ENCODE peak calls at places on chromosome 6, in five cellular contexts. A is AG20443, B is foreskin keratinocyte, W is BJ, T is GM23248. L is an unnamed sample.
A peak's percentile ranks its signal among the peaks of the same experiment; 100 is the strongest.

GRCh38 chr6:9467746-9468145 is 947.1 kb downstream of the TFAP2A start:
- DNase-seq in A (peak; percentile 57), B (no peak), W (peak; percentile 51), T (peak; percentile 85), L (no peak)

GRCh38 chr6:43973351-43973750 is 153.9 kb downstream of the MRPL14 start:
- DNase-seq in A (no peak), B (peak; percentile 66), W (no peak), T (peak; percentile 38), L (no peak)

GRCh38 chr6:169312658-169313346 is 59.2 kb upstream of the THBS2 start:
- DNase-seq in A (peak; percentile 65), B (no peak), W (no peak), T (peak; percentile 77), L (no peak)

GRCh38 chr6:109469591-109470189 is 13.3 kb downstream of the ZBTB24 start:
- DNase-seq in A (no peak), B (no peak), W (no peak), T (no peak), L (no peak)

GRCh38 chr6:18400831-18401446 is 13.8 kb downstream of the RNF144B start:
- DNase-seq in A (no peak), B (no peak), W (no peak), T (peak; percentile 20), L (no peak)

GRCh38 chr6:107360476-107360875 is 98.9 kb downstream of the PDSS2 start:
- DNase-seq in A (peak; percentile 8), B (no peak), W (no peak), T (peak; percentile 42), L (no peak)

GRCh38 chr6:89509719-89510339 is 76.9 kb downstream of the ANKRD6 start:
- DNase-seq in A (no peak), B (no peak), W (no peak), T (no peak), L (peak; percentile 14)

GRCh38 chr6:89430563-89430962 is 2.4 kb upstream of the ANKRD6 start:
- DNase-seq in A (no peak), B (no peak), W (no peak), T (no peak), L (no peak)

GRCh38 chr6:41634657-41635056 is 3.6 kb upstream of the MDFI start:
- DNase-seq in A (no peak), B (no peak), W (no peak), T (no peak), L (no peak)

GRCh38 chr6:45743028-45743615 is 272.5 kb downstream of the CLIC5 start:
- DNase-seq in A (no peak), B (no peak), W (no peak), T (no peak), L (no peak)

GRCh38 chr6:35755525-35755924 is 18.7 kb downstream of the ARMC12 start:
- DNase-seq in A (no peak), B (no peak), W (no peak), T (no peak), L (no peak)

GRCh38 chr6:38776515-38776914 is 61.4 kb downstream of the DNAH8 start:
- DNase-seq in A (no peak), B (peak; percentile 93), W (no peak), T (peak; percentile 23), L (peak; percentile 50)

GRCh38 chr6:54018722-54019121 is 92.5 kb upstream of the MLIP start:
- DNase-seq in A (no peak), B (no peak), W (no peak), T (no peak), L (no peak)

GRCh38 chr6:89433637-89434499 is 916 bp downstream of the ANKRD6 start:
- DNase-seq in A (no peak), B (no peak), W (no peak), T (peak; percentile 20), L (no peak)

GRCh38 chr6:145906144-145906543 is 58.0 kb downstream of the SHPRH start:
- DNase-seq in A (no peak), B (no peak), W (no peak), T (no peak), L (no peak)

GRCh38 chr6:39377530-39377929 is 55.0 kb upstream of the KCNK16 start:
- DNase-seq in A (peak; percentile 90), B (no peak), W (no peak), T (peak; percentile 88), L (peak; percentile 79)

GRCh38 chr6:157982297-157982579 is 575 bp downstream of the SYNJ2 start:
- DNase-seq in A (peak; percentile 48), B (no peak), W (no peak), T (peak; percentile 74), L (peak; percentile 47)

GRCh38 chr6:42453027-42453648 is 1.4 kb upstream of the TRERF1 start:
- DNase-seq in A (peak; percentile 97), B (peak; percentile 49), W (no peak), T (peak; percentile 97), L (peak; percentile 87)

GRCh38 chr6:94300424-94301144 is 881.2 kb upstream of the EPHA7 start:
- DNase-seq in A (no peak), B (no peak), W (no peak), T (no peak), L (no peak)

GRCh38 chr6:78713564-78713963 is 153.8 kb upstream of the IRAK1BP1 start:
- DNase-seq in A (no peak), B (no peak), W (no peak), T (no peak), L (no peak)

GRCh38 chr6:26532699-26533523 is 5.3 kb upstream of the HMGN4 start:
- DNase-seq in A (peak; percentile 69), B (peak; percentile 72), W (peak; percentile 79), T (peak; percentile 84), L (peak; percentile 58)

GRCh38 chr6:98904096-98904495 is 43.6 kb downstream of the FBXL4 start:
- DNase-seq in A (no peak), B (no peak), W (no peak), T (no peak), L (no peak)

GRCh38 chr6:11616200-11616611 is 78.7 kb downstream of the TMEM170B start:
- DNase-seq in A (peak; percentile 85), B (no peak), W (peak; percentile 96), T (peak; percentile 96), L (no peak)

L was measured in RWPE1.